ENCODE peak calls at places on chromosomes 2 and 18, in four cellular contexts. One of them, this sample, is unnamed.

GRCh38 chr2:14569294-14569693 is 63.2 kb upstream of the LRATD1 start:
- DNase-seq in uterus: no peak
- DNase-seq in RWPE1: no peak
- DNase-seq in psoas muscle: no peak
- DNase-seq in this sample: no peak

GRCh38 chr18:59908790-59909189 is 9.0 kb downstream of the PMAIP1 start:
- DNase-seq in uterus: no peak
- DNase-seq in RWPE1: no peak
- DNase-seq in psoas muscle: no peak
- DNase-seq in this sample: no peak

GRCh38 chr2:43402452-43402937 is 176.1 kb upstream of the ZFP36L2 start:
- DNase-seq in uterus: peak; percentile 73
- DNase-seq in RWPE1: no peak
- DNase-seq in psoas muscle: no peak
- DNase-seq in this sample: peak; percentile 86

GRCh38 chr2:206797376-206797775 is 32.0 kb downstream of the FASTKD2 start:
- DNase-seq in uterus: no peak
- DNase-seq in RWPE1: no peak
- DNase-seq in psoas muscle: peak; percentile 63
- DNase-seq in this sample: no peak

GRCh38 chr2:219056176-219056895 is 4.4 kb downstream of the IHH start:
- DNase-seq in uterus: no peak
- DNase-seq in RWPE1: no peak
- DNase-seq in psoas muscle: no peak
- DNase-seq in this sample: no peak

GRCh38 chr2:81589406-81589805 is 1284.9 kb upstream of the LRRTM1 start:
- DNase-seq in uterus: no peak
- DNase-seq in RWPE1: no peak
- DNase-seq in psoas muscle: no peak
- DNase-seq in this sample: no peak

GRCh38 chr18:74497308-74497640 is 1.1 kb downstream of the CNDP2 start:
- DNase-seq in uterus: no peak
- DNase-seq in RWPE1: no peak
- DNase-seq in psoas muscle: no peak
- DNase-seq in this sample: no peak

GRCh38 chr2:224956706-224957105 is 85.6 kb downstream of the DOCK10 start:
- DNase-seq in uterus: no peak
- DNase-seq in RWPE1: no peak
- DNase-seq in psoas muscle: no peak
- DNase-seq in this sample: no peak

GRCh38 chr2:105754011-105754410 is 9.3 kb downstream of the NCK2 start:
- DNase-seq in uterus: no peak
- DNase-seq in RWPE1: no peak
- DNase-seq in psoas muscle: no peak
- DNase-seq in this sample: no peak

GRCh38 chr18:53971331-53971730 is 253.1 kb downstream of the MBD2 start:
- DNase-seq in uterus: no peak
- DNase-seq in RWPE1: no peak
- DNase-seq in psoas muscle: no peak
- DNase-seq in this sample: no peak

GRCh38 chr2:148135705-148136104 is 114.8 kb downstream of the MBD5 start:
- DNase-seq in uterus: no peak
- DNase-seq in RWPE1: no peak
- DNase-seq in psoas muscle: no peak
- DNase-seq in this sample: no peak

GRCh38 chr2:217004636-217005035 is 144.8 kb upstream of the TNP1 start:
- DNase-seq in uterus: no peak
- DNase-seq in RWPE1: no peak
- DNase-seq in psoas muscle: no peak
- DNase-seq in this sample: no peak

GRCh38 chr2:239737144-239737463 is 288.0 kb downstream of the NDUFA10 start:
- DNase-seq in uterus: no peak
- DNase-seq in RWPE1: no peak
- DNase-seq in psoas muscle: peak; percentile 23
- DNase-seq in this sample: no peak

GRCh38 chr2:239735829-239736357 is 289.2 kb downstream of the NDUFA10 start:
- DNase-seq in uterus: no peak
- DNase-seq in RWPE1: no peak
- DNase-seq in psoas muscle: peak; percentile 41
- DNase-seq in this sample: no peak

GRCh38 chr2:239735131-239735828 is 289.9 kb downstream of the NDUFA10 start:
- DNase-seq in uterus: no peak
- DNase-seq in RWPE1: no peak
- DNase-seq in psoas muscle: peak; percentile 61
- DNase-seq in this sample: no peak

GRCh38 chr2:239738159-239738558 is 287.0 kb downstream of the NDUFA10 start:
- DNase-seq in uterus: no peak
- DNase-seq in RWPE1: no peak
- DNase-seq in psoas muscle: no peak
- DNase-seq in this sample: no peak

GRCh38 chr2:239736358-239737143 is 288.6 kb downstream of the NDUFA10 start:
- DNase-seq in uterus: no peak
- DNase-seq in RWPE1: no peak
- DNase-seq in psoas muscle: peak; percentile 44
- DNase-seq in this sample: no peak
- TF ChIP-seq CTCF in uterus: no peak
- TF ChIP-seq CTCF in RWPE1: no peak
- TF ChIP-seq CTCF in psoas muscle: no peak
- TF ChIP-seq CTCF in this sample: no peak

GRCh38 chr2:143433158-143433557 is 303.9 kb downstream of the ARHGAP15 start:
- DNase-seq in uterus: no peak
- DNase-seq in RWPE1: no peak
- DNase-seq in psoas muscle: no peak
- DNase-seq in this sample: no peak
- TF ChIP-seq CTCF in uterus: no peak
- TF ChIP-seq CTCF in RWPE1: no peak
- TF ChIP-seq CTCF in psoas muscle: no peak
- TF ChIP-seq CTCF in this sample: no peak

DNA sequence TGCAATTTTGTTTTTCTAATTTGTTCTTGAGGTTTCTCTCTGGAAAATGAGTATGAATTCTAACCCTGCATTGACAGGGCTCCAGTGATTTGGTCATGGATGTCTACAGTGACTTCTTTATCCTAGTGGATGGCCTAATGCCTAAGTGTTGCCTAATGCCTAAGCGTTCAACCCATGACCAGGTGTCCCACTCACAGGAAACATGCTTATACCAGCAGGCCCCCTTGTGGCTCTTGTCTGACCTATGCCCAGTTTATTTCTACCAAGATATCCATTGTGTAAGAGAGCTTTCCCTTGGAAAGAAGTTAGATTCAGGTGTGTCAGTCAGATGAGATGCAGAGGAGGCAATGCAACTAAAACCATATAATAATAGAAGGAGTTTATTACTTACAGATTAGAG is 77.8 kb upstream of the HNMT start:
- DNase-seq in uterus: no peak
- DNase-seq in RWPE1: peak; percentile 8
- DNase-seq in psoas muscle: no peak
- DNase-seq in this sample: no peak
- TF ChIP-seq CTCF in uterus: no peak
- TF ChIP-seq CTCF in RWPE1: no peak
- TF ChIP-seq CTCF in psoas muscle: no peak
- TF ChIP-seq CTCF in this sample: peak; percentile 9

GRCh38 chr2:170771049-170771937 is 1.1 kb downstream of the ERICH2 start:
- DNase-seq in uterus: no peak
- DNase-seq in RWPE1: peak; percentile 56
- DNase-seq in psoas muscle: no peak
- DNase-seq in this sample: no peak

GRCh38 chr2:170772295-170772694 is 2.1 kb downstream of the ERICH2 start:
- DNase-seq in uterus: no peak
- DNase-seq in RWPE1: no peak
- DNase-seq in psoas muscle: no peak
- DNase-seq in this sample: no peak

GRCh38 chr2:170774074-170774473 is 3.9 kb downstream of the ERICH2 start:
- DNase-seq in uterus: no peak
- DNase-seq in RWPE1: no peak
- DNase-seq in psoas muscle: no peak
- DNase-seq in this sample: no peak

GRCh38 chr2:170770008-170770303 is 222 bp upstream of the ERICH2 start:
- DNase-seq in uterus: no peak
- DNase-seq in RWPE1: no peak
- DNase-seq in psoas muscle: no peak
- DNase-seq in this sample: no peak

DNA sequence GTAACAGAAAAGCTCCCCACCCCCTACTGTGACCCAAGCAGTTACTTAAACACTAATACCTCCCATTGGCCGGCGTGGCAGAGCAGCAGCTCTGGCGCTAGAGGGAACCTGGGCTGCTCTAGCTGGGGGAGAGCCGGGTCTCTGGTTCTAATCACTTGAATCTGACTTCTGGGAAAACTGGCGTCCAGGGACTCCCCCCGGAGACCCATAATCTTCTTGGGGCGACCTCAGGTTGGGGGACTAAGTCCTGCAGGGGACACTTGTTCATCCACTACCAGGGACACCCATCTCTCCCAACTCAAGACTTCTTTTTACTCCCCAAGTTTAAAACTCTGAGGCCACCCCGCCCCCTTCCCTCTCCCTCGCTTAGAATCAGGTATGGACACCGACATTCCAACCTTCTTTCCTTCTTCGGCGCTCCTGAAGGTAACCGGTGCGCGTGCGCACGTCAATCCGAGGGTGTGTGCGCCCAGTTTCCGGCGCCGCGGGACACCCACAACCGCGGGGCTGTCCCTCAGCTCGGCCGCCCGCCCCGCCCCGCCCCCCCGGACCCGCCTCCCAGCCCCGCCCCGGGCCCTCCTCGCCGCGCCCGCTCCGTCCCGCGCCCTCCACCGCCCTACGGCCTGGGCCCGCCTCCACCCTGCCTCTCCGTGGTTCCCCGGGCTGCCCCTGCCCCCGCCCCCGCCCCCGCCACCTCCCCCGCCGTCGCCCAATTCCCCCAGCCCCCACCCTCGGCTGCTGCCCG is at the start of gene ERICH2:
- DNase-seq in uterus: peak; percentile 71
- DNase-seq in RWPE1: peak; percentile 92
- DNase-seq in psoas muscle: peak; percentile 84
- DNase-seq in this sample: no peak
- TF ChIP-seq CTCF in uterus: no peak
- TF ChIP-seq CTCF in RWPE1: no peak
- TF ChIP-seq CTCF in psoas muscle: peak; percentile 8
- TF ChIP-seq CTCF in this sample: peak; percentile 11

GRCh38 chr2:179446475-179447141 is 182.0 kb upstream of the SESTD1 start:
- DNase-seq in uterus: no peak
- DNase-seq in RWPE1: peak; percentile 18
- DNase-seq in psoas muscle: no peak
- DNase-seq in this sample: no peak

GRCh38 chr2:179444056-179444455 is 179.4 kb upstream of the SESTD1 start:
- DNase-seq in uterus: peak; percentile 38
- DNase-seq in RWPE1: no peak
- DNase-seq in psoas muscle: no peak
- DNase-seq in this sample: no peak

GRCh38 chr2:179449010-179449409 is 184.4 kb upstream of the SESTD1 start:
- DNase-seq in uterus: no peak
- DNase-seq in RWPE1: no peak
- DNase-seq in psoas muscle: no peak
- DNase-seq in this sample: no peak

GRCh38 chr2:179447426-179447825 is 182.8 kb upstream of the SESTD1 start:
- DNase-seq in uterus: no peak
- DNase-seq in RWPE1: no peak
- DNase-seq in psoas muscle: no peak
- DNase-seq in this sample: no peak

DNA sequence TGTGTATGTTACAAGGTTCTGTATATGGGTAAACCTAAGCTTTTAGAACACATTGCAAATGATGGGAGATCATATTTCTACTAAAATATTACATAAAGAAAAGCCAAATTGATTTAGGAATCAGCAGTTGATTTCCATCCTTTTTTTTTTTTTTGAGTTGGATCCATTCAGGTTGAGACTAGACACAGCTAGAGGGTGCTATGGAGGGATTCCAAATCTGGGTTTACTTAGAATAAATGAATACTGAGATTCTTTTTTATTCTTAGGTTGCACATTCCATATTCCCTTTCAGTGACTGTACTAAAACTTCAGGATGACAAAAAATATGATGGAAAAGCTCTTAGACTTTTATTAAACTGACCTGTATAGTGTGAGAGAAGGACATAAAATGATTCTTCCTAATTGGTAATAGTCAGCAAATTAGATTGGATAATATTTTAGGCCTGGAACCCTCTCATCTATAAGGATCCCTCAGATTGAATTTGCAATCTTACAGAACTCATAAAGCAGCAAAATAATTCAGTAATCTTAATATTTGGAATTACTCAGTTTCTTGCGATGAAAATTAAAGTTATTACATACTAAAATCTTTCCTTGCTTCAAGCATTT is 183.3 kb upstream of the SESTD1 start:
- DNase-seq in uterus: no peak
- DNase-seq in RWPE1: no peak
- DNase-seq in psoas muscle: no peak
- DNase-seq in this sample: no peak
- TF ChIP-seq CTCF in uterus: no peak
- TF ChIP-seq CTCF in RWPE1: no peak
- TF ChIP-seq CTCF in psoas muscle: no peak
- TF ChIP-seq CTCF in this sample: no peak

DNA sequence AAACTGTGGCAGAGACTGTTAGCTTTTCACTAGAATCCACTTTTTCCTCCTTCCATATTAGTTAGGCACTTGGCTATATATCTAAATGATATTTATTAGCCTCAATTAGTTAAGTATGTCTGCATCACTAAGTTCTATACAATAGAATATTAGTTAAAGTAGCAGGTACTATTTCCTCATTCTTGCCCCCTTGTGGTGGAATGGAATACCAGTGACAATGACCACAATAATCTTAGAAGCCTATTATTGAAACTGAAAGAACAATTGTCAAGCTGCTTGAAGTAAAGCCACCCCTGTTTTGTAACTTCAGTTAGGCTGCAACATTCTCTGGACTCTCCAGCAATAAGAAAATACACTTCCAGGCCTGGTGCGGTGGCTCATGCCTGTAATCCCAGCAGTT is 476.3 kb upstream of the VWC2L start:
- DNase-seq in uterus: no peak
- DNase-seq in RWPE1: peak; percentile 7
- DNase-seq in psoas muscle: no peak
- DNase-seq in this sample: peak; percentile 31
- TF ChIP-seq CTCF in uterus: no peak
- TF ChIP-seq CTCF in RWPE1: peak; percentile 13
- TF ChIP-seq CTCF in psoas muscle: no peak
- TF ChIP-seq CTCF in this sample: peak; percentile 53